ENCODE peak calls at places on chromosomes 3 and 15, in five cellular contexts. J is spleen, S is stomach, N is GM23248, C is uterus. R is an unnamed sample.

GRCh38 chr15:92438471-92438870 is 44.8 kb downstream of the ST8SIA2 start:
- DNase-seq in C (no peak), N (no peak), J (no peak), S (no peak), R (no peak)

GRCh38 chr15:48432688-48433087 is 101.5 kb downstream of the DUT start:
- DNase-seq in C (no peak), S (no peak), N (peak; percentile 54), J (no peak), R (no peak)

GRCh38 chr3:139772539-139773500 is 95.0 kb upstream of the NMNAT3 start:
- DNase-seq in C (no peak), S (no peak), J (no peak), N (peak; percentile 66), R (no peak)

GRCh38 chr15:58309993-58310928 is 121.5 kb upstream of the LIPC start:
- DNase-seq in C (peak; percentile 25), J (peak; percentile 72), S (peak; percentile 65), N (no peak), R (peak; percentile 64)

GRCh38 chr3:149179225-149179624 is 42.4 kb downstream of the CP start:
- DNase-seq in J (no peak), C (no peak), S (no peak), N (peak; percentile 80), R (no peak)

GRCh38 chr3:23743141-23743784 is 62.5 kb upstream of the UBE2E1 start:
- DNase-seq in J (no peak), S (no peak), N (no peak), C (no peak), R (no peak)

GRCh38 chr3:46852329-46852720 is 10.9 kb downstream of the MYL3 start:
- DNase-seq in C (peak; percentile 4), J (peak; percentile 44), S (no peak), N (no peak), R (no peak)

GRCh38 chr15:25931846-25932245 is 68.7 kb upstream of the ATP10A start:
- DNase-seq in J (no peak), S (no peak), N (peak; percentile 35), C (no peak), R (no peak)

GRCh38 chr3:155270485-155271342 is 22.8 kb downstream of the STRIT1 start:
- DNase-seq in C (no peak), N (peak; percentile 20), S (no peak), J (no peak), R (no peak)

GRCh38 chr3:183307749-183308148 is 54.7 kb downstream of the B3GNT5 start:
- DNase-seq in N (no peak), J (no peak), S (no peak), C (no peak), R (no peak)

GRCh38 chr3:129161860-129162271 is 1.0 kb upstream of the ISY1 start:
- DNase-seq in C (no peak), J (peak; percentile 79), S (no peak), N (peak; percentile 60), R (no peak)

GRCh38 chr3:107272471-107272870 is 104.8 kb upstream of the CCDC54 start:
- DNase-seq in S (no peak), C (no peak), N (peak; percentile 22), J (no peak), R (no peak)

GRCh38 chr3:129552287-129553050 is 9.5 kb downstream of the H1-8 start:
- DNase-seq in C (no peak), N (peak; percentile 27), S (no peak), J (no peak), R (no peak)

GRCh38 chr3:62329970-62330369 is 43.4 kb downstream of the FEZF2 start:
- DNase-seq in S (no peak), J (no peak), N (no peak), C (no peak), R (no peak)

GRCh38 chr3:127688416-127689265 is 15.9 kb downstream of the ABTB1 start:
- DNase-seq in N (peak; percentile 73), S (no peak), J (peak; percentile 55), C (no peak), R (peak; percentile 25)

GRCh38 chr3:190543656-190544055 is 29.8 kb downstream of the IL1RAP start:
- DNase-seq in S (no peak), C (no peak), N (no peak), J (no peak), R (no peak)

GRCh38 chr3:129612350-129613204 is 6.1 kb upstream of the PLXND1 start:
- DNase-seq in C (peak; percentile 14), S (no peak), N (peak; percentile 81), J (no peak), R (peak; percentile 20)

GRCh38 chr15:89329329-89330084 is 5.1 kb downstream of the POLG start:
- DNase-seq in N (no peak), J (no peak), S (no peak), C (no peak), R (no peak)

GRCh38 chr3:20669184-20669583 is 483.2 kb upstream of the SGO1 start:
- DNase-seq in S (no peak), N (peak; percentile 46), J (no peak), C (no peak), R (peak; percentile 28)

GRCh38 chr15:48913141-48913540 is 35.2 kb downstream of the EID1 start:
- DNase-seq in N (no peak), S (no peak), C (no peak), J (no peak), R (no peak)

GRCh38 chr15:78316211-78317077 is 17.0 kb upstream of the SKIC8 start:
- DNase-seq in C (no peak), S (peak; percentile 61), N (no peak), J (peak; percentile 47), R (no peak)

GRCh38 chr15:93109370-93110105 is 20.5 kb upstream of the RGMA start:
- DNase-seq in C (no peak), N (no peak), J (no peak), S (no peak), R (no peak)

GRCh38 chr3:72288955-72289707 is 504.2 kb upstream of the PROK2 start:
- DNase-seq in N (peak; percentile 67), C (peak; percentile 52), S (peak; percentile 52), J (peak; percentile 82), R (no peak)

GRCh38 chr3:73379465-73379864 is 245.3 kb downstream of the PDZRN3 start:
- DNase-seq in C (no peak), J (no peak), N (peak; percentile 63), S (no peak), R (no peak)

GRCh38 chr3:126180477-126181397 is at the start of gene ALDH1L1:
- DNase-seq in N (peak; percentile 13), S (peak; percentile 31), C (peak; percentile 90), J (no peak), R (peak; percentile 85)

GRCh38 chr3:61793056-61793455 is 231.7 kb downstream of the PTPRG start:
- DNase-seq in J (no peak), C (no peak), N (no peak), S (no peak), R (no peak)

GRCh38 chr3:115498421-115498820 is 124.9 kb upstream of the GAP43 start:
- DNase-seq in N (no peak), C (no peak), J (no peak), S (no peak), R (no peak)

GRCh38 chr3:118782755-118783202 is 251.9 kb downstream of the IGSF11 start:
- DNase-seq in N (no peak), C (no peak), S (no peak), J (no peak), R (no peak)

GRCh38 chr15:75307778-75308390 is 25.2 kb downstream of the GOLGA6D start:
- DNase-seq in C (no peak), J (no peak), S (peak; percentile 69), N (peak; percentile 41), R (no peak)

GRCh38 chr3:125112981-125113380 is 57.2 kb upstream of the HEG1 start:
- DNase-seq in J (no peak), N (no peak), S (no peak), C (no peak), R (no peak)

GRCh38 chr3:49616491-49616941 is 57.6 kb upstream of the APEH start:
- DNase-seq in J (no peak), S (no peak), C (no peak), N (peak; percentile 70), R (no peak)

GRCh38 chr15:87604857-87605446 is 651.6 kb downstream of the NTRK3 start:
- DNase-seq in N (peak; percentile 18), C (no peak), S (no peak), J (no peak), R (no peak)

GRCh38 chr15:28113426-28114113 is 14.5 kb upstream of the OCA2 start:
- DNase-seq in C (no peak), S (no peak), N (no peak), J (no peak), R (no peak)

GRCh38 chr15:92877000-92877399 is 23.1 kb upstream of the CHD2 start:
- DNase-seq in J (no peak), N (no peak), C (no peak), S (no peak), R (no peak)

GRCh38 chr15:30956216-30956803 is 35.1 kb downstream of the MTMR10 start:
- DNase-seq in C (no peak), J (no peak), N (no peak), S (no peak), R (no peak)

GRCh38 chr15:100732359-100733055 is 130.1 kb downstream of the ASB7 start:
- DNase-seq in N (peak; percentile 69), S (no peak), J (no peak), C (no peak), R (no peak)

GRCh38 chr15:100733786-100734185 is 131.4 kb downstream of the ASB7 start:
- DNase-seq in C (no peak), N (peak; percentile 68), S (no peak), J (no peak), R (no peak)

GRCh38 chr15:100731259-100732156 is 129.1 kb downstream of the ASB7 start:
- DNase-seq in C (no peak), N (no peak), S (no peak), J (no peak), R (no peak)

GRCh38 chr15:100734606-100735005 is 132.2 kb downstream of the ASB7 start:
- DNase-seq in S (no peak), C (no peak), J (peak; percentile 29), N (no peak), R (no peak)

GRCh38 chr15:100733088-100733487 is 130.7 kb downstream of the ASB7 start:
- DNase-seq in S (no peak), J (no peak), N (peak; percentile 94), C (no peak), R (no peak)
- H3K27ac ChIP-seq in S (no peak overlapping the region), J (no peak overlapping the region), N (peak overlapping the region; percentile 92), C (peak overlapping the region; percentile 82), R (no peak overlapping the region)

DNA sequence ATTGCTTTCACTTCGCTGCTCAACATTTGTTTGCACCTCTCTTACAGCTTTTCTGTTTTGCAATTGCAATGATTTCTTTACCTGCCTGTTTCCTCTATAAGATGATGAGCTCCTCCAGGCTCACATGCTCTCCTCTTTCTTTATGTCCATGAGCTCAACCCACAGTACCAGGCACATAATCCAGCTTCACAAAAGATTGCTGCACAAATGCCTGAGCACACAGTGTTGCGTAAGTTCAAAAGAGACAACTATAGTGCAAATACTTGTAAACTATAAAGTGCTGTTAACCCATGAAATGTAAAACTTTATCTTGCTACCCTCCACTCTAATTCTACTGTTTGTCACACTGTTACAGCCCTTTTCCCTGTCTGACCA is 101.0 kb upstream of the LPP start:
- DNase-seq in J (no peak), S (no peak), C (no peak), N (no peak), R (no peak)
- H3K4me3 ChIP-seq in J (no peak overlapping the region), S (no peak overlapping the region), C (no peak overlapping the region), N (no peak overlapping the region), R (no peak overlapping the region)

GRCh38 chr15:36130641-36131310 is 448.6 kb upstream of the CDIN1 start:
- DNase-seq in C (no peak), N (no peak), S (no peak), J (no peak), R (no peak)
- H3K27ac ChIP-seq in C (no peak overlapping the region), N (no peak overlapping the region), S (no peak overlapping the region), J (no peak overlapping the region), R (no peak overlapping the region)

GRCh38 chr3:194315965-194316361 is 35.2 kb downstream of the CPN2 start:
- DNase-seq in C (no peak), S (no peak), J (no peak), N (peak; percentile 74), R (no peak)
- H3K4me3 ChIP-seq in C (no peak overlapping the region), S (peak overlapping the region; percentile 49), J (no peak overlapping the region), N (peak overlapping the region; percentile 70), R (peak overlapping the region; percentile 67)